ENCODE peak calls at places on chromosomes 2 and 18, in four cellular contexts. R, D, N and G are unnamed samples.

GRCh38 chr2:48205137-48205798 is 299.0 kb upstream of the FBXO11 start:
- DNase-seq in R (peak), D (peak), N (no peak), G (no peak)

GRCh38 chr2:149001496-149001895 is 37.0 kb upstream of the LYPD6B start:
- DNase-seq in R (no peak), D (no peak), N (no peak), G (no peak)

GRCh38 chr18:59606193-59607175 is 90.7 kb downstream of the CCBE1 start:
- DNase-seq in R (peak), D (no peak), N (peak), G (peak)

GRCh38 chr2:9481257-9481922 is 7.0 kb downstream of the IAH1 start:
- DNase-seq in R (peak), D (no peak), N (peak), G (peak)

GRCh38 chr18:61896767-61897166 is 4.0 kb upstream of the RNF152 start:
- DNase-seq in R (peak), D (peak), N (peak), G (peak)

GRCh38 chr2:89850881-89851582 is 1159.6 kb downstream of the RPIA start:
- DNase-seq in R (no peak), D (no peak), N (no peak), G (no peak)

GRCh38 chr2:176088048-176088936 is 4.2 kb upstream of the HOXD13 start:
- DNase-seq in R (peak), D (no peak), N (peak), G (peak)

GRCh38 chr2:1421731-1422130 is 8.5 kb downstream of the TPO start:
- DNase-seq in R (no peak), D (no peak), N (no peak), G (no peak)

GRCh38 chr2:207227062-207227748 is 61.5 kb upstream of the KLF7 start:
- DNase-seq in R (peak), D (peak), N (peak), G (peak)

GRCh38 chr2:9552491-9553178 is 3.0 kb downstream of the ADAM17 start:
- DNase-seq in R (peak), D (no peak), N (peak), G (no peak)

GRCh38 chr2:43333656-43334144 is 107.3 kb upstream of the ZFP36L2 start:
- DNase-seq in R (peak), D (no peak), N (peak), G (no peak)

GRCh38 chr2:62177392-62178026 is 18.4 kb upstream of the B3GNT2 start:
- DNase-seq in R (no peak), D (no peak), N (no peak), G (no peak)

GRCh38 chr18:12911025-12911927 is 27.2 kb upstream of the PTPN2 start:
- DNase-seq in R (no peak), D (no peak), N (no peak), G (peak)

GRCh38 chr2:223865124-223865523 is 27.7 kb upstream of the AP1S3 start:
- DNase-seq in R (no peak), D (no peak), N (no peak), G (no peak)

GRCh38 chr2:65476778-65477177 is 44.4 kb upstream of the SPRED2 start:
- DNase-seq in R (no peak), D (no peak), N (no peak), G (no peak)

DNA sequence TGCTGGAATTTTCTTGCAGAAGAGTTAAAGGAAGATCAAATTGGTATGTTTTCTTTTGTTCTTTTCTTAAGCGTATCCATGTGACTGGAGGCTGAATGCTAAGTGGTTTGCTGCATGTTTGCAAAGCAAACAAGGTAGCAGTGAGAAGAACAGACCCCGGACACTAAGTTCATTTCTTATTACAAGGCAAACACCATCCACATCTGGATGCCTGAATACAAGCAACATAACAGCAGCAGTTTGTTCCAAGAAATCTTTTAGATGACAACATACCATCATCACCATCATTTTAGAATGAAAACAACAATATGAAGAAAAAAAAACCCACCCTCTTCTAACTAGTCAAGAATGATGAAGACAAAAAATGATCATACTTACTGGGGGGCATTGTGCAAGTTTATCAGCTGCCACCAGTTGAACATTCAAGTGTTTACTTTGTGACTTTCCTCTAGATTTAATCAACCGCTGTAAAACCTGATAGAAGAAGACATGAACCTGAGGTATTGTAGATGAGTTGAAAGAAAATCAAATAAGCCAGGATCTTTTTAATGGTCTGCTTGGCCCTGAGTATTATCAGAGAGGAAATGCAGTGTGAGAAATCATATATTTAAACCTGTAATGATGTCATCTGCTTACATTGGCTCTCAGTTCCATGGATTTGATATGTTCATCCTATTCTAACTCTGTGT is 25.0 kb upstream of the ARL5A start:
- DNase-seq in R (no peak), D (no peak), N (no peak), G (no peak)
- H3K18ac ChIP-seq in R (no peak), D (no peak), N (no peak), G (no peak)

DNA sequence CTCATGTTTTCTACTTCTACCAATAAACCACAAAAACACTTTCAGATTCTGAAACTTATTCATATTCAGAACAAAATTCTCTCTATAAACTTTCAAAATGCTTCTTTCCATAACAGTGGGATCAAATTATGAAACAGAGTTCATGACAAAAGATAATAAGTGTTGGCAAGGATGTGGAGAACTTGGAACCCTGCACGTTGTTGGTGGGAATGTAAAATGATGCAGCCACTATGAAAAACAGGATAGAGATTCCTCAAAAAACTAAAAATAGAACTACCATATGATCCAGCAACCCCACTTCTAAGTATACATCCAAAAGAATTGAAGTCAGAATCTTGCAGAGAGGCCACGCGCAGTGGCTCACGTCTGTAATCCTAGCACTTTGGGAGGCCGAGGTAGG is 45.4 kb downstream of the GEMIN6 start:
- DNase-seq in R (no peak), D (no peak), N (no peak), G (no peak)
- H3K18ac ChIP-seq in R (no peak), D (no peak), N (no peak), G (no peak)

GRCh38 chr2:120469486-120469885 is 123.5 kb downstream of the INHBB start:
- DNase-seq in R (no peak), D (no peak), N (no peak), G (no peak)
- H3K18ac ChIP-seq in R (peak), D (no peak), N (no peak), G (no peak)

DNA sequence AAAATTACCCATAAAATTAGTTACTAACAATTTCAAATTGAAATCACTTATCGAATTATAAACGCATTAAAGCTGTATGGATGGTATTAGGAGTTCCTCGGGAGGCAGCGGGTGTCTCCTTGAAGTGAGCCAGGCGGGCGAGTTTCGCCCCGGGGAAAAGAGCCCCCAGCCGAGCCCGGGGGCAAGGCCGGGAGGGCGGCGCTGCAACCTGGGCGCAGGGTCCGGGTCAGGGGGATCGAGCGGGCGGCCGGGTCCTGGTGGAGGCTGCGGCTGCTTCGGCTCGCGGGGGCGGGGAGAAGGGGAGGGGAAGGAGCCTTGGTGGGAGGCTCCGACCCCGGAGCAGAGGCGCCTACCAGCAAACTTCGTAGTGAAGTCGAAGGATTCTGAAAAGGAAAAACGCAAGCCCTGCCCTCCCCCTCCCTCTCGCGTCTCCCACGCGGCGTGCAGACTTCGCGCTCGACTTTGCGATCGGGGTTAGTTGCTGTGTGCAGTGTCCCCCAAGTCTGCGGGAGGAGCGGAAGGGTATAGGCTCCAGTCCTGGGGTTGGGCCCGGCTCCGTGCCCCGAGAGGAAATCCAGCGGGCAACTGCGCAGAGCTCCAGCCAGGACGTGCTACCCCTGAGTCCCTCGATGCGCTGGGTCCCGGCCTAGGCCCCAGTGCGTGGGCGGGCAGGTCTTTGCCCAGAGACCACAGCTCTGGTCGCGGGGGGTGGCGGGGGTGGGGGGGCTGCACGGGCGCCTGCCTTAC is 140.9 kb downstream of the MEIS1 start:
- DNase-seq in R (peak), D (peak), N (peak), G (peak)
- H3K18ac ChIP-seq in R (peak), D (peak), N (peak), G (peak)

GRCh38 chr2:216339456-216340279 is 32.6 kb downstream of the MARCHF4 start:
- DNase-seq in R (peak), D (peak), N (peak), G (peak)
- H3K18ac ChIP-seq in R (peak), D (peak), N (peak), G (no peak)

GRCh38 chr2:54541995-54542394 is 85.9 kb downstream of the SPTBN1 start:
- DNase-seq in R (no peak), D (no peak), N (no peak), G (no peak)

GRCh38 chr2:54538537-54538936 is 82.4 kb downstream of the SPTBN1 start:
- DNase-seq in R (no peak), D (no peak), N (no peak), G (no peak)

GRCh38 chr2:54536720-54537119 is 80.6 kb downstream of the SPTBN1 start:
- DNase-seq in R (no peak), D (no peak), N (no peak), G (no peak)

GRCh38 chr2:54539683-54540082 is 83.6 kb downstream of the SPTBN1 start:
- DNase-seq in R (no peak), D (no peak), N (no peak), G (no peak)

GRCh38 chr2:54540194-54540593 is 84.1 kb downstream of the SPTBN1 start:
- DNase-seq in R (peak), D (no peak), N (no peak), G (no peak)
- H3K18ac ChIP-seq in R (no peak), D (no peak), N (no peak), G (no peak)

GRCh38 chr2:217004636-217005035 is 144.8 kb upstream of the TNP1 start:
- DNase-seq in R (no peak), D (no peak), N (no peak), G (no peak)
- H3K18ac ChIP-seq in R (no peak), D (no peak), N (no peak), G (no peak)

GRCh38 chr2:72979896-72980295 is 62.6 kb downstream of the EMX1 start:
- DNase-seq in R (no peak), D (no peak), N (no peak), G (no peak)
- H3K18ac ChIP-seq in R (no peak), D (no peak), N (no peak), G (no peak)

GRCh38 chr2:77522883-77523282 is 707 bp upstream of the LRRTM4 start:
- DNase-seq in R (no peak), D (no peak), N (no peak), G (no peak)
- H3K18ac ChIP-seq in R (no peak), D (no peak), N (no peak), G (no peak)